ENCODE peak calls at places on chromosomes 2 and 18, in four cellular contexts. B, R, K and Y are unnamed samples. For H3K9me3, the result is how much of the 10 kb centered on the place peaks cover.

GRCh38 chr2:46818819-46819218 is 96.8 kb downstream of the MCFD2 start:
- DNase-seq in R (no peak), K (no peak), B (no peak), Y (no peak)

GRCh38 chr2:48114256-48114655 is 208.0 kb upstream of the FBXO11 start:
- DNase-seq in B (no peak), R (no peak), K (peak), Y (no peak)

GRCh38 chr2:12854001-12854530 is 137.3 kb downstream of the TRIB2 start:
- DNase-seq in K (no peak), B (no peak), R (no peak), Y (no peak)

GRCh38 chr2:144307711-144308110 is 212.2 kb downstream of the ZEB2 start:
- DNase-seq in K (no peak), B (no peak), R (no peak), Y (no peak)

GRCh38 chr2:160869411-160869810 is 290.8 kb upstream of the TANK start:
- DNase-seq in K (no peak), B (no peak), R (peak), Y (no peak)

GRCh38 chr2:99880148-99880983 is 262.0 kb downstream of the AFF3 start:
- DNase-seq in R (no peak), B (no peak), K (no peak), Y (no peak)

GRCh38 chr2:42095923-42096408 is 48.1 kb downstream of the PKDCC start:
- DNase-seq in R (peak), K (peak), B (peak), Y (no peak)

GRCh38 chr2:106579750-106580197 is 92.6 kb downstream of the CD8B2 start:
- DNase-seq in K (no peak), B (no peak), R (no peak), Y (no peak)

GRCh38 chr2:48397846-48398245 is 132.1 kb upstream of the STON1 start:
- DNase-seq in R (no peak), B (no peak), K (no peak), Y (no peak)

DNA sequence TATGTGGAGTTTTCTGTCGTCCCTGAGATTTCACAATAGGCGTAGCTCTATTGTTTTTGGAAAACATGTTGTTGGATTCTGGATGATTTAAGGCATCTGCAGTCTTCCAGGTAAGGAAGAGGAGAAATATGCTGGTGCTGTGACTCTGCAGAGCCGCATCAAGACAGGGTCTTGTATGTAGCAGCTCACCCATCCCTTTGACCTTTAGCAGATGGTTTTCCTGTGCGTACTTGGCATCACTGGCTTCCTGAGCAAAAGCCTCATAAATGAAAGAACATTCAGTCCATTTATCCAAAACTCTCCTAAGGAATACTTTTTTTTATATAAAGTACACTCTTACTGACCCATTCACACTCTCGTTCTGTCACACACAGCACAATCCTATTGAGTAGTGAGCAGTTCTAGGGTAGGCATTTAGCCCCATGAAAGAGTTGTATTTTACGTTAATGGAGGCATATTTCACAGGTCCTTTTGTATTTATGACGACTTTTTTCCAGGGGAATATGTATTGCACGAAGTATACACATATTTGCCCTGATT is 443.9 kb downstream of the STK39 start:
- DNase-seq in K (no peak), B (no peak), R (no peak), Y (no peak)
- H3K9me3 ChIP-seq in K (under half), B (under half), R (under half), Y (under half)

DNA sequence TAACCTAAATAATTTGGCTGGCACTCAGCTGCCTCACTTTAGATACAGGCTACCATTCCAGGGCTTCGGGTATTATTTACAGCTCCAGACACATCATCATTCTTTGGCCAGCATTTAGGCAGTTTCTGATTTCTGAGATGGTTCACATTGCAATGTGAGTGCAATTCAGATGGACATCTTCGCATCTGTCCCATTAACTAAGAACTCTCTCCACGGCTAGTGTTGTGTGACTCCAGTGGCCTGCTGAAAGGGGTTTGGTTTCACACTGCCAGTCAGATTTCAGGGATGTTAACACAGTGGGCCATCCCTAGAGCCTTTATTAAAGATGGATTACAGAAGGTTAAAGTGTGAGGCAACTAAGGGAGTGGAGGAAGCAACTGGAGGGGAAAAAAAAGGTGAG is 16.3 kb downstream of the MYO5B start:
- DNase-seq in B (no peak), K (no peak), R (no peak), Y (no peak)
- H3K27ac ChIP-seq in B (no peak), K (no peak), R (no peak), Y (no peak)

GRCh38 chr2:6290212-6290611 is 575.5 kb downstream of the CMPK2 start:
- DNase-seq in B (no peak), R (no peak), K (no peak), Y (no peak)

GRCh38 chr2:6297238-6297637 is 568.5 kb downstream of the CMPK2 start:
- DNase-seq in B (no peak), R (no peak), K (no peak), Y (no peak)

GRCh38 chr2:6290626-6291025 is 575.1 kb downstream of the CMPK2 start:
- DNase-seq in R (no peak), B (no peak), K (no peak), Y (no peak)

GRCh38 chr2:6294791-6295190 is 570.9 kb downstream of the CMPK2 start:
- DNase-seq in K (no peak), R (no peak), B (no peak), Y (no peak)
- H3K9me3 ChIP-seq in K (under half), R (under half), B (under half), Y (under half)

GRCh38 chr2:43139501-43139900 is 86.9 kb downstream of the ZFP36L2 start:
- DNase-seq in B (no peak), R (no peak), K (no peak), Y (no peak)
- H3K27ac ChIP-seq in B (peak), R (no peak), K (no peak), Y (peak)

DNA sequence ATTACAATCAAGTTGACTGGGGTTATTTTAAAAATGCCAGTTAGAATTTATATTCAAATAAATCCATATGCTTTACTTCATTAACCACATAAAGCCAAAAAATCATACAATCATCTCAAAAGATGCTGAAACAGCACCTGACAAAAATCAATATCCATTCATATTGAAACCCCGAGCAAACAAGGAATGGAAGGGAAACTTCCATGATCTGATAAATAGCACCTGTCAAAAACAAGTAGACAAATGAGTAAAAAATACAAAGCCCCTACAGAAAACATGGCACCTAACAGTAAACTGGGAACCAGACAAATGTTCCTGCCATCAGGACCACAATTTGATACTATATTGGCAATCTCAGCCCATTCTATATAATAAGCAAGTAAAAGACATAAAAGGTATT is 227.5 kb downstream of the HDAC4 start:
- DNase-seq in R (no peak), K (no peak), B (no peak), Y (no peak)
- H3K9me3 ChIP-seq in R (under half), K (under half), B (under half), Y (under half)

GRCh38 chr2:181916726-181917377 is 25.3 kb downstream of the ITPRID2 start:
- DNase-seq in R (no peak), B (no peak), K (no peak), Y (no peak)
- H3K27ac ChIP-seq in R (peak), B (no peak), K (no peak), Y (no peak)

GRCh38 chr2:25572638-25573037 is 100.7 kb downstream of the DTNB start:
- DNase-seq in B (no peak), K (no peak), R (no peak), Y (no peak)
- H3K9me3 ChIP-seq in B (under half), K (under half), R (under half), Y (under half)

GRCh38 chr2:65432227-65433190 is at the start of gene SPRED2:
- DNase-seq in B (peak), K (peak), R (peak), Y (peak)
- H3K27ac ChIP-seq in B (peak), K (peak), R (peak), Y (peak)

GRCh38 chr2:81060971-81061370 is 756.4 kb upstream of the LRRTM1 start:
- DNase-seq in K (no peak), R (no peak), B (no peak), Y (no peak)
- H3K9me3 ChIP-seq in K (under half), R (under half), B (under half), Y (under half)

GRCh38 chr2:112850588-112850987 is 14.0 kb upstream of the IL1B start:
- DNase-seq in R (no peak), B (no peak), K (no peak), Y (no peak)
- H3K27ac ChIP-seq in R (no peak), B (no peak), K (no peak), Y (no peak)